ENCODE peak calls at places on chromosomes 4 and X, in seven cellular contexts. P, H, Y, T, L, K and N are unnamed samples.

GRCh38 chr4:92299152-92299551 is 4.6 kb upstream of the GRID2 start:
- DNase-seq in P (no peak), H (no peak), Y (no peak), T (no peak), L (no peak), K (no peak), N (no peak)

GRCh38 chr4:118389731-118390520 is 37.1 kb upstream of the PRSS12 start:
- DNase-seq in P (no peak), H (no peak), Y (no peak), T (no peak), L (no peak), K (no peak), N (no peak)

GRCh38 chrX:74521961-74522833 is 92.2 kb downstream of the RLIM start:
- DNase-seq in P (no peak), H (no peak), Y (no peak), T (no peak), L (no peak), K (no peak), N (no peak)

GRCh38 chr4:115370490-115370889 is 257.1 kb upstream of the NDST4 start:
- DNase-seq in P (no peak), H (no peak), Y (no peak), T (no peak), L (no peak), K (no peak), N (no peak)

GRCh38 chrX:17931855-17932254 is 70.8 kb upstream of the RAI2 start:
- DNase-seq in P (no peak), H (no peak), Y (no peak), T (no peak), L (no peak), K (peak), N (no peak)

GRCh38 chrX:131057706-131058105 is 440 bp upstream of the ARHGAP36 start:
- DNase-seq in P (no peak), H (no peak), Y (no peak), T (no peak), L (no peak), K (no peak), N (no peak)

GRCh38 chr4:73404042-73404441 is at the start of gene ALB:
- DNase-seq in P (no peak), H (no peak), Y (no peak), T (no peak), L (no peak), K (no peak), N (no peak)

GRCh38 chr4:188976644-188977115 is 837.4 kb downstream of the TRIML1 start:
- DNase-seq in P (no peak), H (no peak), Y (no peak), T (no peak), L (no peak), K (no peak), N (peak)

GRCh38 chr4:2263701-2264321 is 1.9 kb upstream of the MXD4 start:
- DNase-seq in P (no peak), H (no peak), Y (no peak), T (no peak), L (no peak), K (no peak), N (no peak)

GRCh38 chrX:43349363-43349762 is 306.7 kb upstream of the MAOA start:
- DNase-seq in P (peak), H (peak), Y (peak), T (peak), L (peak), K (peak), N (peak)

GRCh38 chr4:169047967-169048366 is 37.9 kb upstream of the CBR4 start:
- DNase-seq in P (no peak), H (no peak), Y (no peak), T (no peak), L (no peak), K (no peak), N (no peak)
- TF ChIP-seq POLR2A in P (no peak), H (no peak), Y (no peak), T (no peak), L (no peak), K (no peak), N (no peak)

GRCh38 chrX:19760345-19760744 is 127.1 kb downstream of the SH3KBP1 start:
- DNase-seq in P (no peak), H (no peak), Y (no peak), T (no peak), L (peak), K (no peak), N (no peak)

GRCh38 chrX:19760841-19761512 is 126.4 kb downstream of the SH3KBP1 start:
- DNase-seq in P (no peak), H (no peak), Y (no peak), T (no peak), L (no peak), K (no peak), N (no peak)

GRCh38 chrX:19761554-19762295 is 125.7 kb downstream of the SH3KBP1 start:
- DNase-seq in P (no peak), H (no peak), Y (no peak), T (no peak), L (no peak), K (no peak), N (no peak)

GRCh38 chrX:19756577-19757131 is 130.7 kb downstream of the SH3KBP1 start:
- DNase-seq in P (no peak), H (no peak), Y (no peak), T (no peak), L (no peak), K (no peak), N (no peak)

DNA sequence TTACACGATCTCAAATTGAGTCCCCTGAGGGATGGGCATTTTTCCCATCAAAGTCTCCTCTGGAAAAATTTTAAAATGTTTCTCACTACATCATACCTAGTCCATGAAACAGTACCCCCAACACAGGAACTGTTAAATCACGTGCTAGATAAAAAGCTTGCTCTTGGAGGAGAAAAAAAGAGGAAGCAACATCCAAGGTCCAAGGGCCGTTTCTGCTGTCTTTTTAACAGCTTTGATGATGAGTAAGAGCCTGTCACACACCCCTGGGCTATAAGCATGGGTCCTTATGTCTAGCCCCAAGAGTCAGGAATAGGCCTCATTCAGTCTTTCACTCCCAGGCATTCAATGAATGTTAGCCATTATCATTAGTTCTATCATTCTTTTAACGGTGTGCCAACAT is 128.9 kb downstream of the SH3KBP1 start:
- DNase-seq in P (no peak), H (no peak), Y (no peak), T (peak), L (no peak), K (no peak), N (peak)
- H3K4me3 ChIP-seq in P (no peak), H (no peak), Y (no peak), T (no peak), L (no peak), K (no peak), N (no peak)

GRCh38 chr4:914531-914930 is 17.6 kb downstream of the GAK start:
- DNase-seq in P (no peak), H (no peak), Y (no peak), T (no peak), L (no peak), K (no peak), N (no peak)
- TF ChIP-seq MAX in P (no peak), H (no peak), Y (no peak), T (no peak), L (no peak), K (no peak), N (no peak)

GRCh38 chrX:103310592-103311400 is at the start of gene BEX2:
- DNase-seq in P (peak), H (peak), Y (peak), T (no peak), L (peak), K (peak), N (no peak)
- TF ChIP-seq POLR2A in P (no peak), H (peak), Y (peak), T (no peak), L (no peak), K (peak), N (no peak)

GRCh38 chr4:186067757-186068385 is 1.1 kb upstream of the TLR3 start:
- DNase-seq in P (no peak), H (peak), Y (no peak), T (peak), L (peak), K (peak), N (peak)

GRCh38 chr4:186072516-186072915 is 3.6 kb downstream of the TLR3 start:
- DNase-seq in P (no peak), H (no peak), Y (no peak), T (no peak), L (no peak), K (no peak), N (no peak)

GRCh38 chr4:186074189-186074588 is 5.2 kb downstream of the TLR3 start:
- DNase-seq in P (no peak), H (no peak), Y (no peak), T (no peak), L (no peak), K (no peak), N (no peak)

GRCh38 chr4:186068581-186069402 is at the start of gene TLR3:
- DNase-seq in P (no peak), H (no peak), Y (no peak), T (no peak), L (peak), K (peak), N (peak)

GRCh38 chr4:186069734-186070133 is 778 bp downstream of the TLR3 start:
- DNase-seq in P (no peak), H (no peak), Y (no peak), T (no peak), L (no peak), K (peak), N (no peak)
- H3K4me3 ChIP-seq in P (no peak), H (no peak), Y (no peak), T (no peak), L (no peak), K (no peak), N (no peak)

GRCh38 chrX:119775517-119776238 is 15.8 kb downstream of the RPL39 start:
- DNase-seq in P (no peak), H (no peak), Y (no peak), T (no peak), L (no peak), K (no peak), N (no peak)

GRCh38 chrX:119783026-119783425 is 8.4 kb downstream of the RPL39 start:
- DNase-seq in P (no peak), H (no peak), Y (no peak), T (no peak), L (no peak), K (no peak), N (peak)

DNA sequence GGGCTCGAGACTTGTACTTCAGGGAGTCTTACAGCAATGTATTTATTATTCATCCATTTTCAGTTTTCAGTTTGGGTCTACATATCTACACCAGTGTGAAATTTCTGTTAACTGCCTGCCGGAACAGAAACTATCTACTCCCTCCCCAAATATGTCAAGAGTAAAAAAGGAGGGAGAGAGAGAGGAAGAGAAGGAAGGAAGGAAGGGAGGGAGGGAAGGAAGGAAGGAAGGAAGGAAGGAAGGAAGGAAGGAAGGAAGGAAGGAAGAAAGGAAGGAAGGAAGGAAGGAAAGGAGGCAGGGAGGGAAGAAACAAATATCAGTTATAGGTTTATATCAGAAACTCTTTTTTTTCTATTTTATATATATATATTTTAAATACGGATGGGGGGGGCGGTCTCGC is 12.6 kb downstream of the RPL39 start:
- DNase-seq in P (no peak), H (no peak), Y (no peak), T (no peak), L (no peak), K (no peak), N (no peak)
- TF ChIP-seq MAX in P (no peak), H (no peak), Y (no peak), T (no peak), L (no peak), K (no peak), N (no peak)

DNA sequence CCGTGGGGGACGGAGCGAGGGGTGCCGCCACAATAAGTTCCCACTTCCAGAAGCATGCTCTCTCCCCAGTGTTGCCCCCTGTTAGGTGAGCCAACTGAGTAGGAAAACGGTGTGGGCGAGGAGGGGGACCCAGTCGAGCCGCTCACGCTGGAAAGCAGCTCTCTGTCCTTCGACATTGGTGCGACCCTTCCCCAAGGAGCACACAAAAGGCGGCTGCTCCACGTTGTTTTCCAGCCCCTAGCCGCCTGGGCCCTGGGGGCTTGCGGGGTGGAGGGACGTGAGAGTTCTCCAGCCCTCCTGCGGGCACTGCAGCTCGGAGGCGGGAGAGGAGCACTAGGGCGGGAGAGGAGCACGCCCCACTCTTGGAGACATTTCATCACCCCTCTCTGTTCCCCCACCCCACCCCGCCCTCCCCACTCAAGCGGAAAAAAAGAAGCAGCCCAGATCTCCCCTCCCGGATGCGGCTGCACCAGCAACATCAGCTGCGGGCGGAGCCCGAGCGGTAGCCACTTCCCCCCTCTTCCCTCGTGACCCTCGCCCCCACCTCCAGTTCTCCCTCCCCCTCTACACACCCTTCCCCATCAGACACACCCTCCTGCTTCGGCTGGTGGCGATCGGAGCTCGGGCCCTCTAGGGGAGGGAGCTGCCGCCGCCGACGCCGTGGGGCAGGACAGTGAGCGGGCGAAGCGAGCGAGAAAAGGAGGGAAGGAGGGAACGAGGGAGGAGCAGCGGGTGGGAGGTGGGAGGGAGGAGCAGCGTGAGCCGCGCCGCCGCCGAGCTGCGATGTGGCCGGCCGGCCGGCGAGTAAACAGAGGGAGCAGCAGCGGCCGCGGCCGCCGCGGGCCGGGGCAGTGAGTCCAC is at the start of gene DOCK11:
- DNase-seq in P (peak), H (no peak), Y (peak), T (peak), L (peak), K (peak), N (peak)
- TF ChIP-seq POLR2A in P (no peak), H (no peak), Y (peak), T (no peak), L (no peak), K (no peak), N (peak)

GRCh38 chrX:132491191-132491590 is 2.4 kb upstream of the MBNL3 start:
- DNase-seq in P (no peak), H (no peak), Y (no peak), T (peak), L (no peak), K (no peak), N (peak)
- H3K4me3 ChIP-seq in P (no peak), H (no peak), Y (no peak), T (no peak), L (no peak), K (no peak), N (peak)

GRCh38 chr4:155582971-155583437 is 83.6 kb upstream of the GUCY1A1 start:
- DNase-seq in P (no peak), H (no peak), Y (no peak), T (no peak), L (peak), K (no peak), N (peak)

GRCh38 chr4:155582031-155582430 is 84.6 kb upstream of the GUCY1A1 start:
- DNase-seq in P (no peak), H (no peak), Y (no peak), T (no peak), L (no peak), K (no peak), N (no peak)

GRCh38 chr4:155578219-155578618 is 88.4 kb upstream of the GUCY1A1 start:
- DNase-seq in P (no peak), H (no peak), Y (no peak), T (no peak), L (no peak), K (no peak), N (no peak)

GRCh38 chr4:155573126-155573525 is 93.5 kb upstream of the GUCY1A1 start:
- DNase-seq in P (no peak), H (no peak), Y (no peak), T (no peak), L (no peak), K (no peak), N (no peak)

GRCh38 chr4:155578726-155579385 is 87.8 kb upstream of the GUCY1A1 start:
- DNase-seq in P (no peak), H (no peak), Y (no peak), T (no peak), L (peak), K (no peak), N (no peak)
- TF ChIP-seq MAX in P (no peak), H (no peak), Y (no peak), T (no peak), L (no peak), K (no peak), N (no peak)